ENCODE peak calls at places on chromosomes 13 and 19, in five cellular contexts. C, F, H, U and E are unnamed samples.

GRCh38 chr13:32880636-32881035 is 135.6 kb upstream of the KL start:
- DNase-seq in H (no peak), C (no peak), F (no peak), U (no peak), E (no peak)

GRCh38 chr19:585551-586110 is 4.0 kb upstream of the HCN2 start:
- DNase-seq in F (no peak), U (peak), C (no peak), H (no peak), E (no peak)

GRCh38 chr19:13103961-13104847 is 1.5 kb upstream of the LYL1 start:
- DNase-seq in U (no peak), C (no peak), F (peak), H (no peak), E (no peak)

GRCh38 chr13:39401091-39401647 is 201.8 kb downstream of the LHFPL6 start:
- DNase-seq in F (no peak), U (no peak), H (no peak), C (no peak), E (no peak)

GRCh38 chr19:19064811-19065745 is 1.3 kb downstream of the SLC25A42 start:
- DNase-seq in F (peak), U (peak), H (no peak), C (peak), E (no peak)

GRCh38 chr13:109196896-109197295 is 567.5 kb downstream of the MYO16 start:
- DNase-seq in C (no peak), F (peak), H (no peak), U (no peak), E (peak)

GRCh38 chr19:6739884-6740588 is 556 bp downstream of the TRIP10 start:
- DNase-seq in H (no peak), F (peak), C (peak), U (peak), E (peak)

GRCh38 chr19:29084266-29084665 is 128.7 kb downstream of the UQCRFS1 start:
- DNase-seq in U (peak), F (peak), C (peak), H (no peak), E (peak)

GRCh38 chr13:24050292-24050711 is 110.2 kb upstream of the SPATA13 start:
- DNase-seq in C (no peak), F (no peak), U (peak), H (no peak), E (no peak)

GRCh38 chr19:41694196-41694595 is 6.1 kb upstream of the CEACAM7 start:
- DNase-seq in H (no peak), C (no peak), F (no peak), U (no peak), E (no peak)

GRCh38 chr13:90690458-90691063 is 656.9 kb upstream of the MIR17HG start:
- DNase-seq in F (no peak), U (no peak), C (no peak), H (no peak), E (no peak)

GRCh38 chr13:110610955-110611595 is 4.3 kb upstream of the NAXD start:
- DNase-seq in U (peak), C (no peak), H (no peak), F (no peak), E (no peak)

GRCh38 chr19:40284501-40285352 is at the start of gene AKT2:
- DNase-seq in H (no peak), U (peak), F (peak), C (peak), E (peak)

GRCh38 chr13:83449666-83450395 is 432.4 kb downstream of the SLITRK1 start:
- DNase-seq in F (no peak), H (no peak), U (peak), C (no peak), E (no peak)

GRCh38 chr13:97749174-97749573 is 204.3 kb upstream of the IPO5 start:
- DNase-seq in H (no peak), U (peak), C (peak), F (no peak), E (peak)

GRCh38 chr13:27792393-27793218 is at the start of gene GSX1:
- DNase-seq in U (peak), F (peak), C (peak), H (no peak), E (peak)